ENCODE peak calls at places on chromosome 10, in eight cellular contexts. C is substantia nigra; K is skeletal muscle cell; X is activated effector memory CD4-positive, alpha-beta T cell treated with anti-CD3 and anti-CD28 coated beads, Interleukin-2, amount 50 U/mL, for 16 hours; M is GM06990; G is SHP77; J is cardiac fibroblast; R is activated naive CD8-positive, alpha-beta T cell treated with anti-CD3 and anti-CD28 coated beads for 36 hours. H is an unnamed sample.

GRCh38 chr10:51894752-51895151 is 195.4 kb upstream of the CSTF2T start:
- DNase-seq in R (no peak), G (no peak), K (no peak), J (peak; percentile 78), M (no peak), C (no peak), X (no peak), H (no peak)

GRCh38 chr10:24465124-24465874 is 256.4 kb downstream of the KIAA1217 start:
- DNase-seq in M (no peak), R (no peak), G (no peak), C (no peak), X (no peak), J (peak; percentile 81), K (peak; percentile 43), H (peak; percentile 36)

GRCh38 chr10:73553316-73553715 is 37.8 kb downstream of the USP54 start:
- DNase-seq in C (peak; percentile 65), R (no peak), M (no peak), G (no peak), K (peak; percentile 67), X (no peak), J (no peak), H (peak; percentile 40)

GRCh38 chr10:76327441-76327840 is 896.0 kb downstream of the LRMDA start:
- DNase-seq in C (no peak), M (no peak), R (no peak), X (no peak), K (no peak), G (no peak), J (no peak), H (no peak)

GRCh38 chr10:8449909-8450308 is 395.4 kb downstream of the GATA3 start:
- DNase-seq in X (no peak), R (no peak), J (no peak), C (no peak), K (no peak), M (no peak), G (no peak), H (no peak)

GRCh38 chr10:6878067-6878412 is 298.0 kb upstream of the PRKCQ start:
- DNase-seq in M (no peak), G (no peak), C (no peak), X (no peak), R (no peak), J (peak; percentile 18), K (no peak), H (no peak)

GRCh38 chr10:36344240-36344639 is 702.1 kb upstream of the FZD8 start:
- DNase-seq in K (no peak), C (no peak), X (no peak), M (no peak), R (no peak), G (no peak), J (no peak), H (no peak)

GRCh38 chr10:71303569-71303907 is 15.5 kb upstream of the SLC29A3 start:
- DNase-seq in R (no peak), K (no peak), X (no peak), J (no peak), M (no peak), C (no peak), G (no peak), H (no peak)

GRCh38 chr10:27742926-27743735 is 2.5 kb downstream of the MKX start:
- DNase-seq in R (peak; percentile 48), J (no peak), K (no peak), C (no peak), X (peak; percentile 72), M (peak; percentile 43), G (no peak), H (peak; percentile 36)

GRCh38 chr10:2921956-2922680 is 145.2 kb upstream of the PFKP start:
- DNase-seq in G (no peak), K (no peak), M (no peak), C (no peak), X (no peak), R (no peak), J (no peak), H (no peak)

GRCh38 chr10:79314761-79315601 is 32.3 kb upstream of the PPIF start:
- DNase-seq in X (no peak), G (no peak), C (no peak), R (no peak), K (no peak), J (no peak), M (no peak), H (no peak)

GRCh38 chr10:13233358-13233757 is 816 bp downstream of the UCMA start:
- DNase-seq in R (no peak), M (no peak), C (no peak), K (no peak), X (peak; percentile 54), G (no peak), J (no peak), H (no peak)

GRCh38 chr10:46550795-46551700 is 5.4 kb downstream of the GPRIN2 start:
- DNase-seq in X (peak; percentile 59), K (no peak), C (no peak), G (no peak), J (no peak), M (no peak), R (no peak), H (peak; percentile 22)

GRCh38 chr10:1731592-1731991 is 5.7 kb downstream of the ADARB2 start:
- DNase-seq in M (no peak), J (no peak), X (no peak), K (no peak), C (no peak), R (no peak), G (no peak), H (no peak)

GRCh38 chr10:123391275-123392028 is 237.2 kb downstream of the BUB3 start:
- DNase-seq in C (no peak), K (no peak), R (no peak), M (peak; percentile 81), X (no peak), J (no peak), G (no peak), H (no peak)

H was measured in left colon.